ENCODE peak calls at places on chromosomes 5 and 9, in four cellular contexts. L is Kasumi-1, S is GM10248, C is Calu3. Y is an unnamed sample.

GRCh38 chr9:127918201-127919107 is 1.6 kb upstream of the ST6GALNAC4 start:
- DNase-seq in L (no peak), S (no peak), C (no peak), Y (peak)

GRCh38 chr5:142522983-142523382 is 162.9 kb downstream of the FGF1 start:
- DNase-seq in L (no peak), S (no peak), C (no peak), Y (no peak)

GRCh38 chr5:174527936-174528557 is 196.3 kb upstream of the MSX2 start:
- DNase-seq in L (peak), S (no peak), C (no peak), Y (peak)

GRCh38 chr9:113536483-113537226 is 73.1 kb downstream of the RGS3 start:
- DNase-seq in L (no peak), S (no peak), C (no peak), Y (peak)

GRCh38 chr5:75558221-75558620 is 46.5 kb downstream of the POLK start:
- DNase-seq in L (no peak), S (no peak), C (no peak), Y (no peak)

GRCh38 chr9:127805620-127806019 is 2.9 kb downstream of the FPGS start:
- DNase-seq in L (peak), S (no peak), C (peak), Y (peak)

GRCh38 chr9:87909310-87910041 is 8.3 kb upstream of the SPATA31C1 start:
- DNase-seq in L (no peak), S (no peak), C (peak), Y (no peak)

GRCh38 chr5:90386099-90386710 is 23.4 kb downstream of the CETN3 start:
- DNase-seq in L (peak), S (no peak), C (no peak), Y (peak)

GRCh38 chr5:140246378-140247122 is 56.4 kb downstream of the PFDN1 start:
- DNase-seq in L (no peak), S (no peak), C (no peak), Y (no peak)

GRCh38 chr5:126645132-126645531 is 44.4 kb downstream of the PHAX start:
- DNase-seq in L (no peak), S (no peak), C (no peak), Y (no peak)

GRCh38 chr5:63043792-63044191 is 465.2 kb downstream of the LRRC70 start:
- DNase-seq in L (no peak), S (no peak), C (no peak), Y (no peak)

GRCh38 chr5:94793816-94794198 is 175.3 kb downstream of the SLF1 start:
- DNase-seq in L (peak), S (peak), C (no peak), Y (peak)

GRCh38 chr5:141879941-141880738 is 1.9 kb upstream of the PCDH1 start:
- DNase-seq in L (peak), S (no peak), C (no peak), Y (no peak)

GRCh38 chr9:121303456-121304451 is 35.8 kb downstream of the GSN start:
- DNase-seq in L (no peak), S (no peak), C (no peak), Y (no peak)